ENCODE peak calls at places on chromosomes 6 and 20, in eight cellular contexts. G is OCI-LY7; S is heart right ventricle; I is H1; L is LNCaP clone FGC; N is kidney; V is dorsolateral prefrontal cortex; B is effector memory CD4-positive, alpha-beta T cell. O is an unnamed sample.

GRCh38 chr20:56631318-56631989 is 2.3 kb downstream of the TFAP2C start:
- DNase-seq in G (no peak), S (no peak), I (no peak), L (no peak), N (peak), V (no peak), B (no peak), O (no peak)

GRCh38 chr6:80967618-80968017 is 784.9 kb downstream of the TENT5A start:
- DNase-seq in G (no peak), S (no peak), I (no peak), L (no peak), N (no peak), V (no peak), B (no peak), O (no peak)

GRCh38 chr6:122654016-122654415 is 43.8 kb downstream of the PKIB start:
- DNase-seq in G (no peak), S (no peak), I (no peak), L (no peak), N (no peak), V (no peak), B (no peak), O (no peak)

GRCh38 chr6:154432533-154433476 is 76.2 kb upstream of the IPCEF1 start:
- DNase-seq in G (no peak), S (no peak), I (no peak), L (no peak), N (no peak), V (no peak), B (no peak), O (no peak)

GRCh38 chr20:24651171-24651972 is 181.9 kb downstream of the SYNDIG1 start:
- DNase-seq in G (no peak), S (no peak), I (no peak), L (peak), N (peak), V (no peak), B (no peak), O (no peak)

GRCh38 chr20:31517373-31517772 is 3.1 kb downstream of the HM13 start:
- DNase-seq in G (no peak), S (no peak), I (no peak), L (peak), N (no peak), V (no peak), B (no peak), O (peak)

GRCh38 chr6:53464942-53465460 is 79.9 kb downstream of the GCLC start:
- DNase-seq in G (no peak), S (peak), I (no peak), L (no peak), N (peak), V (no peak), B (no peak), O (no peak)

GRCh38 chr6:14601490-14601889 is 483.9 kb downstream of the CD83 start:
- DNase-seq in G (no peak), S (no peak), I (no peak), L (peak), N (no peak), V (no peak), B (no peak), O (no peak)

GRCh38 chr20:51402201-51402600 is 140.3 kb downstream of the NFATC2 start:
- DNase-seq in G (peak), S (no peak), I (no peak), L (no peak), N (no peak), V (no peak), B (peak), O (no peak)

GRCh38 chr6:116450769-116451740 is 10.1 kb upstream of the CALHM6 start:
- DNase-seq in G (peak), S (no peak), I (no peak), L (no peak), N (no peak), V (no peak), B (no peak), O (no peak)

GRCh38 chr20:46914789-46915359 is 20.2 kb downstream of the EYA2 start:
- DNase-seq in G (no peak), S (no peak), I (no peak), L (no peak), N (no peak), V (no peak), B (no peak), O (no peak)

GRCh38 chr20:33026072-33026778 is 5.2 kb upstream of the BPIFB6 start:
- DNase-seq in G (no peak), S (no peak), I (no peak), L (no peak), N (no peak), V (no peak), B (no peak), O (no peak)

GRCh38 chr6:43720999-43721398 is 33.4 kb upstream of the MRPS18A start:
- DNase-seq in G (no peak), S (no peak), I (no peak), L (no peak), N (peak), V (no peak), B (no peak), O (no peak)

GRCh38 chr6:77462359-77463307 is 658 bp downstream of the HTR1B start:
- DNase-seq in G (no peak), S (no peak), I (no peak), L (no peak), N (no peak), V (no peak), B (no peak), O (no peak)

GRCh38 chr6:145214570-145214969 is 520.8 kb downstream of the EPM2A start:
- DNase-seq in G (peak), S (no peak), I (no peak), L (no peak), N (no peak), V (no peak), B (no peak), O (no peak)

GRCh38 chr6:69704916-69705315 is 91.9 kb downstream of the LMBRD1 start:
- DNase-seq in G (no peak), S (no peak), I (no peak), L (no peak), N (no peak), V (no peak), B (no peak), O (no peak)

GRCh38 chr6:93751969-93752368 is 332.6 kb upstream of the EPHA7 start:
- DNase-seq in G (no peak), S (no peak), I (no peak), L (no peak), N (no peak), V (no peak), B (no peak), O (no peak)

DNA sequence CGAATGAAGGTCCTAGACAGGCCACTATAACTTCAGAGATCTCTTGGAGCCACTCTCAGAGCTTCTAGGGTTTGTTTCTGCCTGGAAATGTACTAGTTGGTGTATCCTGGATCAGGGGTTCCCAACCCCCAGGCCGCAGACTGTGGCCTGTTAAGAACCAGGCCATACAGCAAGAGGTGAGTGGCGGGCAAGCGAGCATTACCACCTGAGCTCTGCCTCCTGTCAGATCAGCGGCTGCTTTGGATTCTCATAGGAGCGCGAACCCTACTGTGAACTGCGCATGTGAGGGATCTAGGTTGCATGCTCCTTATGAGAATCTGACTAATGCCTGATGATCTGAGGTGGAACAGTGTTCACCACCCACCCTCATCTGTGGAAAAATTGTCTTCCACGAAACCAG is 2.4 kb downstream of the BRPF3 start:
- DNase-seq in G (no peak), S (no peak), I (no peak), L (no peak), N (no peak), V (no peak), B (no peak), O (no peak)
- H3K4me3 ChIP-seq in G (no peak), S (no peak), I (no peak), L (no peak), N (no peak), V (no peak), B (no peak), O (no peak)

GRCh38 chr20:63736893-63737689 is 627 bp downstream of the LIME1 start:
- DNase-seq in G (peak), S (no peak), I (no peak), L (no peak), N (peak), V (no peak), B (peak), O (no peak)

GRCh38 chr20:63734946-63735858 is 1.3 kb upstream of the LIME1 start:
- DNase-seq in G (no peak), S (no peak), I (no peak), L (no peak), N (peak), V (no peak), B (no peak), O (no peak)

GRCh38 chr20:63737690-63737939 is 1.2 kb downstream of the LIME1 start:
- DNase-seq in G (no peak), S (no peak), I (no peak), L (no peak), N (no peak), V (no peak), B (no peak), O (no peak)

GRCh38 chr20:63734111-63734945 is 2.1 kb upstream of the LIME1 start:
- DNase-seq in G (no peak), S (no peak), I (no peak), L (no peak), N (no peak), V (no peak), B (no peak), O (no peak)

GRCh38 chr20:63735859-63736718 is at the start of gene LIME1:
- DNase-seq in G (peak), S (no peak), I (no peak), L (no peak), N (peak), V (peak), B (peak), O (no peak)
- H3K4me3 ChIP-seq in G (peak), S (peak), I (peak), L (no peak), N (peak), V (no peak), B (peak), O (no peak)

DNA sequence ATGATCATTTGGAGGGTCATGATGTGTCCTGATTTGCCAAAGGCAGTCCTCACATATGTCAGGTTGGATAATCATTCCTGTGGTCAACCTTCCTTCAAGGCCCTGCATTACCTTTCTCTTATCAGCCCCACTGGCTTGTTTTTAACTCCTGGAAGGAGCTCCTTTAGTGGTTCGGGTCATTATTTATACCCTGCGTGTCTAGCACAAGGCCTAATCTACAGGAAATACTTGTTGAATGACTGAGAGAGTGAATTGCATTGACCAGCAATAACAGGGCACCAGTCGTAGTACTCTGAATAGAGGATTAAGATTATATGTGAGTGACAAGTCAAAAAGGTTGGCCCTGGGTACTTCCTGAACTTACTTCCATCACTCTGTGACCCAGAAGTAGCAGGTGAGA is 4.5 kb downstream of the HIVEP2 start:
- DNase-seq in G (no peak), S (no peak), I (no peak), L (no peak), N (no peak), V (no peak), B (no peak), O (no peak)
- H3K4me3 ChIP-seq in G (peak), S (no peak), I (no peak), L (no peak), N (no peak), V (no peak), B (peak), O (no peak)

DNA sequence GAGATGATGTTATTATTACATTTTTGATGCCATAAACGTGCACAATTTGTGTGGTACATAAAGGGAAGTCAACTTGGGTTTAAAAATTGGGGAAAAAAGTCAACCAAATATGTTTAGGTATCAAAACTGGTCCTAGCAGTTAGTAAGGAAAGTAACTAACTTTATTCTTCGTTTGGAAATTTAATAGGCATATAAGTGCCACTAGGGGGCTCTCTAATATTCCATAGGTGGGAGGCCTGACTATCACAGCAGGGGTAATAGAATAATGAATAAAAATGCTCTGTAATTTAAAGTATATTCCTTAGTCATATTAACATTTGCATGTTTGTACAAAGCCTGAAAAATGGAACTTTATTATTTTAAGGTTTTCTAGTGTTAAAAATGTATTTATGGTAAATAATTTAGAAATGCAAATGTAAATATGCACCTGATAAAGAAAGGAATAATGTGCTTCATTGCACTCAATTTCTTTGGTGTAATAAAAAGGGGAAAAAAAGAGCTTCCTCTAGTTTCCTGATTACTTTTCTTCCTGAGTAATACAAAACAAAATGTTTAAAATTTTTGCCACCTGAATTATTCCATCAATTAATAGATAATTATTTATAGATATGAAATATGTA is 125.7 kb upstream of the HDAC2 start:
- DNase-seq in G (peak), S (no peak), I (no peak), L (no peak), N (no peak), V (no peak), B (no peak), O (no peak)
- H3K4me3 ChIP-seq in G (no peak), S (no peak), I (no peak), L (no peak), N (no peak), V (no peak), B (no peak), O (no peak)

GRCh38 chr20:1323830-1324597 is 4.9 kb downstream of the SDCBP2 start:
- DNase-seq in G (no peak), S (no peak), I (no peak), L (no peak), N (no peak), V (no peak), B (no peak), O (no peak)
- H3K4me3 ChIP-seq in G (peak), S (no peak), I (no peak), L (no peak), N (no peak), V (no peak), B (no peak), O (no peak)

DNA sequence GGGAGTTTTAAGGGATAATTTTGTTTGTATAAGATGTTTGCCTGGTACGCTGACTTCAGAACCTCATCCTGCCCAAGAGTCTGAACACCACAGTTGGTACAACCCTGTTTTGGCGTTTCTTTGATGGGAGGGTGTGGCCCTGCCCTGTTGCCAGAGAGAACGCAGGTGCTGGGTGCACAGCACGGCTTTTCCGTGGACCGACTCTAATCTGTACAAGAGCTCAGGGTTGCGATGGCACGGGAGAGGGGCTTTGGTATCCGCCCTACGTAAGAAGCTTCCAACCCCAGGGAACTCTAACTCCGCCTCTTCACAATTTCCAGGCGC is 1.3 kb downstream of the CYP24A1 start:
- DNase-seq in G (no peak), S (no peak), I (no peak), L (no peak), N (no peak), V (no peak), B (no peak), O (no peak)
- H3K4me3 ChIP-seq in G (no peak), S (no peak), I (peak), L (no peak), N (peak), V (no peak), B (no peak), O (no peak)

DNA sequence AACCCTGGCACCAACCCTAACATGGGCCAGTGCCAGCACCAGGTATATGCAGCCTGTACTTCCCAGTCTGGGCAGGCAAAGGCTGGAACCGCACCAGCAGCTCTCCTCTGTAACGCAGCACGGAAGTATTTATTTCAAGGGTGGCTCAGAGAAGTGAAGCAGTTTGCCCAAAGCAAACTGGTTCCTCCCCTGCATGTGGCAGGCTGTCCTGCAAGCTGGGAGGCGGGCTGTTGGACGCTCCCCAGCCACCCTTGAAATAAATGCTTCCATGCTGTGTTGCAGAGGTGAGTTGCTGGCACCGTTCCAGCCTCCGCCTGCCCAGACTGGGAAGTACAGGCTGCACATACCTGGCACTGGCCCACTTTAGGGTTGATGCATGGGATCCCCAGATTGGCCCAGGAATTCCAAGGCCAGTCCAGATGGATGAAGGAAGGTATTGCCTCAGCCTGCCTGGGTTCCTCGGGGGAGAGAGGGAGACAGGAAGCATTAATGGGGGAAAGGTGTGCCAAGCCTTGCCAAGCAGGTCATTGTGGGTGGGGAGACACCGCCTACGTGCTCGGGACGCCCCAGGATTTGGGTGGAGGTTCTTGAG is 49.8 kb downstream of the PPARD start:
- DNase-seq in G (no peak), S (no peak), I (no peak), L (peak), N (peak), V (no peak), B (no peak), O (no peak)
- H3K4me3 ChIP-seq in G (no peak), S (no peak), I (no peak), L (no peak), N (no peak), V (no peak), B (no peak), O (no peak)

O was measured in HFF-Myc.